ENCODE peak calls at places on chromosomes 13 and 19, in six cellular contexts. D, B, J, Q, Z and V are unnamed samples.

GRCh38 chr13:24664726-24665409 is 15.3 kb upstream of the ATP12A start:
- DNase-seq in D (peak; percentile 63), B (peak; percentile 73), J (no peak), Q (no peak), Z (no peak), V (peak; percentile 35)

GRCh38 chr13:47426126-47426849 is 529.4 kb upstream of the HTR2A start:
- DNase-seq in D (peak; percentile 86), B (peak; percentile 66), J (no peak), Q (no peak), Z (no peak), V (no peak)

GRCh38 chr13:30340367-30341184 is 33.2 kb upstream of the KATNAL1 start:
- DNase-seq in D (peak; percentile 89), B (peak; percentile 79), J (no peak), Q (peak; percentile 16), Z (no peak), V (no peak)

GRCh38 chr13:110756268-110756667 is 42.8 kb downstream of the ING1 start:
- DNase-seq in D (peak; percentile 95), B (peak; percentile 72), J (no peak), Q (no peak), Z (no peak), V (no peak)

GRCh38 chr19:42461700-42462324 is 19.1 kb upstream of the CXCL17 start:
- DNase-seq in D (no peak), B (no peak), J (no peak), Q (no peak), Z (no peak), V (peak; percentile 63)

GRCh38 chr13:107020393-107020792 is 452.5 kb upstream of the ARGLU1 start:
- DNase-seq in D (no peak), B (peak; percentile 56), J (no peak), Q (no peak), Z (no peak), V (no peak)

GRCh38 chr19:31955061-31955460 is 390.3 kb upstream of the ZNF507 start:
- DNase-seq in D (no peak), B (no peak), J (no peak), Q (no peak), Z (no peak), V (no peak)

GRCh38 chr13:67408823-67409222 is 178.7 kb upstream of the PCDH9 start:
- DNase-seq in D (no peak), B (no peak), J (no peak), Q (no peak), Z (no peak), V (no peak)

GRCh38 chr19:45477713-45478453 is 10.1 kb downstream of the FOSB start:
- DNase-seq in D (no peak), B (no peak), J (peak; percentile 64), Q (no peak), Z (no peak), V (peak; percentile 64)

GRCh38 chr13:71714802-71715375 is 152.1 kb downstream of the DACH1 start:
- DNase-seq in D (no peak), B (no peak), J (no peak), Q (no peak), Z (no peak), V (no peak)

GRCh38 chr13:84096221-84096620 is 213.9 kb upstream of the SLITRK1 start:
- DNase-seq in D (peak; percentile 1), B (peak; percentile 18), J (no peak), Q (no peak), Z (no peak), V (no peak)

GRCh38 chr19:2223959-2224358 is 12.2 kb downstream of the PLEKHJ1 start:
- DNase-seq in D (no peak), B (no peak), J (no peak), Q (no peak), Z (no peak), V (peak; percentile 80)

GRCh38 chr19:7994923-7995682 is 10.3 kb downstream of the ELAVL1 start:
- DNase-seq in D (peak; percentile 10), B (no peak), J (no peak), Q (no peak), Z (no peak), V (no peak)

GRCh38 chr13:108933061-108933460 is 303.6 kb downstream of the MYO16 start:
- DNase-seq in D (no peak), B (no peak), J (no peak), Q (no peak), Z (no peak), V (no peak)

GRCh38 chr13:82571653-82572052 is 1310.6 kb downstream of the SLITRK1 start:
- DNase-seq in D (no peak), B (no peak), J (no peak), Q (no peak), Z (no peak), V (no peak)

GRCh38 chr19:54337858-54338230 is 1.1 kb downstream of the LILRA4 start:
- DNase-seq in D (no peak), B (no peak), J (no peak), Q (no peak), Z (no peak), V (peak; percentile 39)

GRCh38 chr13:59542303-59542702 is 621.4 kb downstream of the DIAPH3 start:
- DNase-seq in D (no peak), B (no peak), J (peak; percentile 39), Q (no peak), Z (no peak), V (no peak)

GRCh38 chr19:16585808-16586476 is 13.7 kb upstream of the SLC35E1 start:
- DNase-seq in D (peak; percentile 19), B (no peak), J (no peak), Q (no peak), Z (no peak), V (peak; percentile 81)

GRCh38 chr13:83895994-83896580 is 13.8 kb upstream of the SLITRK1 start:
- DNase-seq in D (peak; percentile 6), B (peak; percentile 67), J (no peak), Q (no peak), Z (no peak), V (no peak)

GRCh38 chr13:23468811-23469210 is 35.3 kb upstream of the SACS start:
- DNase-seq in D (no peak), B (no peak), J (no peak), Q (no peak), Z (no peak), V (no peak)

GRCh38 chr19:32063601-32064000 is 281.8 kb upstream of the ZNF507 start:
- DNase-seq in D (no peak), B (no peak), J (no peak), Q (no peak), Z (no peak), V (no peak)

GRCh38 chr19:7865262-7865911 is 8.8 kb downstream of the PRR36 start:
- DNase-seq in D (no peak), B (no peak), J (no peak), Q (no peak), Z (no peak), V (peak; percentile 52)

DNA sequence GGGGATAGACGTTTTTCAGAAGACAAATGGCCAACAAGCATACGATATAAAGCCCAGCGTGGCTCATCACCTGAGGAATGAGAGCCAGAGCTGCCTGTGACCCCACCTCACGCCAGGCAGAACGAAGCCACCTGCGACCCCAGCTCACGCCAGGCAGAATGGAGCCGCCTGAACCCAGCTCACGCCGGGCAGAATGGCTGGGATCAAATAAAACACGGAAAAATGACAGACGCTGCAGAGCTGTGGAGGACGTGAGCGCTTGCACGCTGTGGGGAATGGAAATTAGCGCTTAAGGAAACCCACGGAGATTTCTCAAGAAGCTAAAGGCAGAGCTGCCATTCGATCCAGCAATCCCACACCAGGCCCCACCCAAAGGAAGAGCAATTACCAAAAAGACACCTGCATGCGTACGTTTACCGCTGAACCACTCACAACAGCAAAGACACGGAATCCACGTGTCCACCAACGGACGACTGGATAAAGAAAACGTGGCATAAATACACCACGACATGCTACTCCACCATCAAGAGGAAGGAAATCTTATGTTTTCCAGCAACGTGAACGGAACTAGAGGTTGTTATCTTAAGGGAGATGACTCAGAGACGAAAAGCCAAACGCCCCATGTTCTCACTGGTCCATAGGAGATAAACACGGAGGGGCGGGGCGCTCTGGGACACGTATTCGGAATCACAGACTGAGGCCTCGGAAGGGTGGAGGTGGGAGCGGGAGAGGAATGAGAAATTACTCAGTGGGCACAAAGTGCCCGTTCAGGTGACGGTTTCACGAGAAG is 30.7 kb upstream of the C13orf46 start:
- DNase-seq in D (peak; percentile 50), B (peak; percentile 54), J (no peak), Q (no peak), Z (no peak), V (no peak)
- H3K9ac ChIP-seq in D (no peak overlapping the region), B (peak overlapping the region; percentile 38), J (no peak overlapping the region), Q (no peak overlapping the region), Z (no peak overlapping the region), V (no peak overlapping the region)

DNA sequence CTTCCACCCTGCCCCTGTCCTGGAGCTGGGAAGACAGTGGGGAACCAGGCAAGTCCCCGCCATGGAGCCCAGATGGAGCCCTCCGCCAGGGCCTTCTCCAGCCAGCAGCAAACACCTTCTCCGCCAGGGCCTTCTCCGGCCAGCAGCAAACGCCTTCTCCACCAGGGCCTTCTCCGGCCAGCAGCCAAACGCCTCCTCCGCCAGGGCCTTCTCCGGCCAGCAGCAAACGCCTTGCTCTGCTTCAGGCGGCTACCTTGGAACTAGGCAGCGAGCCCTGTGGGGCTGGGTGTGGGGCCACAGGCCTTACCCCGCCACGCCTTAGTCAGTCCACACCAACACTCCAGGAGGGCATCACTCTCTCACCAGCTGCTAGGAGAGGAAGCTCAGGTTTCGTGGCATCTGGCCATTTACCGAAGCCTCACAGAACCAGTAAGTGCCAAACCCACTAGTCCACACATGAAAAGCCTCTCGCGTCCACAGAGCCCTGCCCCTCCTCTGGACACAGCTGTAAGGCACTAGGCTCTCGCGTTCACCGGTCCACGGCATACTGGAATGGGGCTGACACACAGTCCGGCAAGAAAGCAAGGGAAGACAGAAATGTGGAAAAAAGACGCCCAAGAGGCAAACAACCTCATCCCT is 41.0 kb downstream of the MLLT1 start:
- DNase-seq in D (peak; percentile 34), B (peak; percentile 66), J (no peak), Q (no peak), Z (no peak), V (no peak)
- H3K9ac ChIP-seq in D (no peak overlapping the region), B (peak overlapping the region; percentile 33), J (no peak overlapping the region), Q (no peak overlapping the region), Z (no peak overlapping the region), V (no peak overlapping the region)

GRCh38 chr19:17873661-17874422 is 2.1 kb downstream of the SLC5A5 start:
- DNase-seq in D (no peak), B (no peak), J (peak; percentile 94), Q (peak; percentile 48), Z (peak; percentile 91), V (peak; percentile 89)
- H3K9ac ChIP-seq in D (no peak overlapping the region), B (no peak overlapping the region), J (no peak overlapping the region), Q (peak overlapping the region; percentile 59), Z (no peak overlapping the region), V (no peak overlapping the region)

GRCh38 chr19:47256688-47257410 is 524 bp downstream of the CCDC9 start:
- DNase-seq in D (peak; percentile 98), B (peak; percentile 90), J (peak; percentile 100), Q (peak; percentile 95), Z (peak; percentile 100), V (peak; percentile 100)

GRCh38 chr19:47258895-47259555 is 2.7 kb downstream of the CCDC9 start:
- DNase-seq in D (no peak), B (no peak), J (no peak), Q (no peak), Z (no peak), V (no peak)

GRCh38 chr19:47260476-47260875 is 4.2 kb downstream of the CCDC9 start:
- DNase-seq in D (no peak), B (no peak), J (no peak), Q (no peak), Z (no peak), V (no peak)

GRCh38 chr19:47257411-47258169 is 1.3 kb downstream of the CCDC9 start:
- DNase-seq in D (no peak), B (no peak), J (no peak), Q (no peak), Z (no peak), V (no peak)

DNA sequence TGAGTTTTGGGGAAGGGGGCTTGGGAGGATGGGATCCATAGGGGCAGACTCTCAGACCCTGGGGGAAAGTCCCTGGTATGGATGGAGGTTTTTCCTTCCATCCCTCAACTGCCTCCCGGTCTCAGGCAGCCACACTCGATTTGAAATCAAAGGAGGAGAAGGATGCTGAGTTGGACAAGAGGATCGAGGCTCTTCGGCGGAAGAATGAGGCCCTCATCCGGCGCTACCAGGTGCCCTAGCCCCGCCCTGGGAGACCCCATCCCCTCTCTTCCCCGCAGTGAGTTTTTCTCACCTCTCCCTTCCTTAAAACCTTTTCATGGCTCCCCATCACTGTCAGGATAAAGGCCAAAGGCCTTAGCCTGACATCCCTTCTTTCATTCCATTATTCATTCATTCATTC is 2.1 kb downstream of the CCDC9 start:
- DNase-seq in D (no peak), B (no peak), J (no peak), Q (no peak), Z (no peak), V (no peak)
- H3K9ac ChIP-seq in D (peak overlapping the region; percentile 92), B (peak overlapping the region; percentile 87), J (peak overlapping the region; percentile 56), Q (peak overlapping the region; percentile 76), Z (no peak overlapping the region), V (peak overlapping the region; percentile 70)